ENCODE peak calls at places on chromosomes 5 and 9, in six cellular contexts. One of them, this sample, is unnamed. For H3K4me1, the result is how much of the 10 kb centered on the place peaks cover.

GRCh38 chr9:71487046-71487445 is 281.3 kb downstream of the CEMIP2 start:
- DNase-seq in MM.1S: no peak
- DNase-seq in cardiac muscle cell: no peak
- DNase-seq in esophagus squamous epithelium: no peak
- DNase-seq in uterus: no peak
- DNase-seq in mucosa of descending colon: no peak
- DNase-seq in this sample: no peak

GRCh38 chr5:173201636-173202265 is 33.3 kb downstream of the NKX2-5 start:
- DNase-seq in MM.1S: no peak
- DNase-seq in cardiac muscle cell: no peak
- DNase-seq in esophagus squamous epithelium: no peak
- DNase-seq in uterus: no peak
- DNase-seq in mucosa of descending colon: no peak
- DNase-seq in this sample: peak

GRCh38 chr5:56270568-56271392 is 37.6 kb upstream of the ANKRD55 start:
- DNase-seq in MM.1S: peak
- DNase-seq in cardiac muscle cell: peak
- DNase-seq in esophagus squamous epithelium: peak
- DNase-seq in uterus: peak
- DNase-seq in mucosa of descending colon: peak
- DNase-seq in this sample: peak

GRCh38 chr9:92504881-92505280 is 22.6 kb upstream of the ASPN start:
- DNase-seq in MM.1S: no peak
- DNase-seq in cardiac muscle cell: no peak
- DNase-seq in esophagus squamous epithelium: no peak
- DNase-seq in uterus: no peak
- DNase-seq in mucosa of descending colon: no peak
- DNase-seq in this sample: no peak

GRCh38 chr5:120735076-120735475 is 271.0 kb downstream of the PRR16 start:
- DNase-seq in MM.1S: no peak
- DNase-seq in cardiac muscle cell: no peak
- DNase-seq in esophagus squamous epithelium: no peak
- DNase-seq in uterus: no peak
- DNase-seq in mucosa of descending colon: no peak
- DNase-seq in this sample: no peak

GRCh38 chr9:6894135-6894534 is 136.4 kb downstream of the KDM4C start:
- DNase-seq in MM.1S: no peak
- DNase-seq in cardiac muscle cell: no peak
- DNase-seq in esophagus squamous epithelium: no peak
- DNase-seq in uterus: no peak
- DNase-seq in mucosa of descending colon: no peak
- DNase-seq in this sample: no peak

GRCh38 chr9:6538666-6539071 is 106.9 kb downstream of the GLDC start:
- DNase-seq in MM.1S: no peak
- DNase-seq in cardiac muscle cell: no peak
- DNase-seq in esophagus squamous epithelium: no peak
- DNase-seq in uterus: no peak
- DNase-seq in mucosa of descending colon: no peak
- DNase-seq in this sample: no peak

GRCh38 chr5:7745882-7746735 is 104.8 kb downstream of the CFAP90 start:
- DNase-seq in MM.1S: peak
- DNase-seq in cardiac muscle cell: peak
- DNase-seq in esophagus squamous epithelium: no peak
- DNase-seq in uterus: peak
- DNase-seq in mucosa of descending colon: peak
- DNase-seq in this sample: peak

GRCh38 chr5:93715776-93716175 is 25.6 kb downstream of the POU5F2 start:
- DNase-seq in MM.1S: no peak
- DNase-seq in cardiac muscle cell: no peak
- DNase-seq in esophagus squamous epithelium: no peak
- DNase-seq in uterus: no peak
- DNase-seq in mucosa of descending colon: no peak
- DNase-seq in this sample: no peak

GRCh38 chr5:79305706-79306105 is 69.8 kb downstream of the JMY start:
- DNase-seq in MM.1S: no peak
- DNase-seq in cardiac muscle cell: no peak
- DNase-seq in esophagus squamous epithelium: no peak
- DNase-seq in uterus: no peak
- DNase-seq in mucosa of descending colon: no peak
- DNase-seq in this sample: no peak

GRCh38 chr9:21121595-21122251 is 19.9 kb downstream of the IFNW1 start:
- DNase-seq in MM.1S: peak
- DNase-seq in cardiac muscle cell: no peak
- DNase-seq in esophagus squamous epithelium: no peak
- DNase-seq in uterus: no peak
- DNase-seq in mucosa of descending colon: no peak
- DNase-seq in this sample: no peak

GRCh38 chr9:21710792-21711191 is 91.6 kb upstream of the MTAP start:
- DNase-seq in MM.1S: no peak
- DNase-seq in cardiac muscle cell: no peak
- DNase-seq in esophagus squamous epithelium: no peak
- DNase-seq in uterus: no peak
- DNase-seq in mucosa of descending colon: no peak
- DNase-seq in this sample: no peak

GRCh38 chr5:141330299-141331080 is at the start of gene PCDHGA1:
- DNase-seq in MM.1S: peak
- DNase-seq in cardiac muscle cell: no peak
- DNase-seq in esophagus squamous epithelium: no peak
- DNase-seq in uterus: no peak
- DNase-seq in mucosa of descending colon: no peak
- DNase-seq in this sample: peak

GRCh38 chr9:131645078-131645776 is 94.6 kb downstream of the RAPGEF1 start:
- DNase-seq in MM.1S: peak
- DNase-seq in cardiac muscle cell: peak
- DNase-seq in esophagus squamous epithelium: no peak
- DNase-seq in uterus: no peak
- DNase-seq in mucosa of descending colon: no peak
- DNase-seq in this sample: no peak

GRCh38 chr5:140631831-140632365 is 1.1 kb downstream of the CD14 start:
- DNase-seq in MM.1S: peak
- DNase-seq in cardiac muscle cell: no peak
- DNase-seq in esophagus squamous epithelium: no peak
- DNase-seq in uterus: no peak
- DNase-seq in mucosa of descending colon: no peak
- DNase-seq in this sample: no peak

GRCh38 chr5:108753877-108754276 is 6.2 kb downstream of the FER start:
- DNase-seq in MM.1S: no peak
- DNase-seq in cardiac muscle cell: no peak
- DNase-seq in esophagus squamous epithelium: no peak
- DNase-seq in uterus: no peak
- DNase-seq in mucosa of descending colon: no peak
- DNase-seq in this sample: no peak

GRCh38 chr5:159975462-159976019 is 33.4 kb upstream of the TTC1 start:
- DNase-seq in MM.1S: no peak
- DNase-seq in cardiac muscle cell: no peak
- DNase-seq in esophagus squamous epithelium: no peak
- DNase-seq in uterus: no peak
- DNase-seq in mucosa of descending colon: no peak
- DNase-seq in this sample: no peak

GRCh38 chr9:72726951-72727350 is 205.5 kb downstream of the TMC1 start:
- DNase-seq in MM.1S: no peak
- DNase-seq in cardiac muscle cell: no peak
- DNase-seq in esophagus squamous epithelium: no peak
- DNase-seq in uterus: no peak
- DNase-seq in mucosa of descending colon: no peak
- DNase-seq in this sample: peak

GRCh38 chr5:59712836-59713487 is 180.6 kb downstream of the PDE4D start:
- DNase-seq in MM.1S: no peak
- DNase-seq in cardiac muscle cell: no peak
- DNase-seq in esophagus squamous epithelium: no peak
- DNase-seq in uterus: no peak
- DNase-seq in mucosa of descending colon: no peak
- DNase-seq in this sample: peak

GRCh38 chr5:171419663-171420428 is 399 bp downstream of the FGF18 start:
- DNase-seq in MM.1S: peak
- DNase-seq in cardiac muscle cell: peak
- DNase-seq in esophagus squamous epithelium: no peak
- DNase-seq in uterus: no peak
- DNase-seq in mucosa of descending colon: no peak
- DNase-seq in this sample: no peak

GRCh38 chr5:6714221-6715041 is 1.2 kb downstream of the TENT4A start:
- DNase-seq in MM.1S: peak
- DNase-seq in cardiac muscle cell: peak
- DNase-seq in esophagus squamous epithelium: no peak
- DNase-seq in uterus: no peak
- DNase-seq in mucosa of descending colon: peak
- DNase-seq in this sample: peak

GRCh38 chr5:38660194-38660668 is 103.8 kb upstream of the LIFR start:
- DNase-seq in MM.1S: no peak
- DNase-seq in cardiac muscle cell: peak
- DNase-seq in esophagus squamous epithelium: no peak
- DNase-seq in uterus: no peak
- DNase-seq in mucosa of descending colon: no peak
- DNase-seq in this sample: peak

GRCh38 chr5:149488645-149489306 is 62.5 kb downstream of the CSNK1A1 start:
- DNase-seq in MM.1S: no peak
- DNase-seq in cardiac muscle cell: no peak
- DNase-seq in esophagus squamous epithelium: no peak
- DNase-seq in uterus: no peak
- DNase-seq in mucosa of descending colon: no peak
- DNase-seq in this sample: no peak

GRCh38 chr5:149489605-149490037 is 61.6 kb downstream of the CSNK1A1 start:
- DNase-seq in MM.1S: no peak
- DNase-seq in cardiac muscle cell: no peak
- DNase-seq in esophagus squamous epithelium: no peak
- DNase-seq in uterus: no peak
- DNase-seq in mucosa of descending colon: no peak
- DNase-seq in this sample: no peak

GRCh38 chr5:149486726-149487635 is 64.3 kb downstream of the CSNK1A1 start:
- DNase-seq in MM.1S: no peak
- DNase-seq in cardiac muscle cell: no peak
- DNase-seq in esophagus squamous epithelium: no peak
- DNase-seq in uterus: no peak
- DNase-seq in mucosa of descending colon: no peak
- DNase-seq in this sample: no peak

GRCh38 chr5:149485655-149486615 is 65.3 kb downstream of the CSNK1A1 start:
- DNase-seq in MM.1S: no peak
- DNase-seq in cardiac muscle cell: peak
- DNase-seq in esophagus squamous epithelium: no peak
- DNase-seq in uterus: peak
- DNase-seq in mucosa of descending colon: peak
- DNase-seq in this sample: no peak

GRCh38 chr5:149487672-149488071 is 63.6 kb downstream of the CSNK1A1 start:
- DNase-seq in MM.1S: no peak
- DNase-seq in cardiac muscle cell: no peak
- DNase-seq in esophagus squamous epithelium: no peak
- DNase-seq in uterus: no peak
- DNase-seq in mucosa of descending colon: no peak
- DNase-seq in this sample: no peak
- H3K4me1 ChIP-seq in MM.1S: under half
- H3K4me1 ChIP-seq in cardiac muscle cell: under half
- H3K4me1 ChIP-seq in esophagus squamous epithelium: under half
- H3K4me1 ChIP-seq in uterus: under half
- H3K4me1 ChIP-seq in mucosa of descending colon: under half
- H3K4me1 ChIP-seq in this sample: under half

GRCh38 chr5:134464988-134465855 is 53.5 kb upstream of the CDKN2AIPNL start:
- DNase-seq in MM.1S: no peak
- DNase-seq in cardiac muscle cell: peak
- DNase-seq in esophagus squamous epithelium: no peak
- DNase-seq in uterus: no peak
- DNase-seq in mucosa of descending colon: peak
- DNase-seq in this sample: no peak

GRCh38 chr5:134467231-134467630 is 55.5 kb upstream of the CDKN2AIPNL start:
- DNase-seq in MM.1S: no peak
- DNase-seq in cardiac muscle cell: no peak
- DNase-seq in esophagus squamous epithelium: no peak
- DNase-seq in uterus: no peak
- DNase-seq in mucosa of descending colon: no peak
- DNase-seq in this sample: no peak

GRCh38 chr5:134463991-134464760 is 52.5 kb upstream of the CDKN2AIPNL start:
- DNase-seq in MM.1S: no peak
- DNase-seq in cardiac muscle cell: no peak
- DNase-seq in esophagus squamous epithelium: no peak
- DNase-seq in uterus: peak
- DNase-seq in mucosa of descending colon: no peak
- DNase-seq in this sample: no peak

GRCh38 chr5:134465856-134466240 is 54.2 kb upstream of the CDKN2AIPNL start:
- DNase-seq in MM.1S: peak
- DNase-seq in cardiac muscle cell: peak
- DNase-seq in esophagus squamous epithelium: peak
- DNase-seq in uterus: peak
- DNase-seq in mucosa of descending colon: peak
- DNase-seq in this sample: peak

GRCh38 chr5:134466241-134467069 is 54.8 kb upstream of the CDKN2AIPNL start:
- DNase-seq in MM.1S: no peak
- DNase-seq in cardiac muscle cell: peak
- DNase-seq in esophagus squamous epithelium: peak
- DNase-seq in uterus: peak
- DNase-seq in mucosa of descending colon: peak
- DNase-seq in this sample: peak
- H3K4me3 ChIP-seq in MM.1S: peak
- H3K4me3 ChIP-seq in cardiac muscle cell: peak
- H3K4me3 ChIP-seq in esophagus squamous epithelium: peak
- H3K4me3 ChIP-seq in uterus: peak
- H3K4me3 ChIP-seq in mucosa of descending colon: peak
- H3K4me3 ChIP-seq in this sample: peak

GRCh38 chr9:133367221-133367620 is 8.6 kb downstream of the SURF4 start:
- DNase-seq in MM.1S: no peak
- DNase-seq in cardiac muscle cell: no peak
- DNase-seq in esophagus squamous epithelium: no peak
- DNase-seq in uterus: no peak
- DNase-seq in mucosa of descending colon: peak
- DNase-seq in this sample: no peak
- H3K4me1 ChIP-seq in MM.1S: under half
- H3K4me1 ChIP-seq in cardiac muscle cell: under half
- H3K4me1 ChIP-seq in esophagus squamous epithelium: half or more
- H3K4me1 ChIP-seq in uterus: under half
- H3K4me1 ChIP-seq in mucosa of descending colon: under half
- H3K4me1 ChIP-seq in this sample: under half

GRCh38 chr9:123072407-123072995 is 39.0 kb downstream of the GPR21 start:
- DNase-seq in MM.1S: no peak
- DNase-seq in cardiac muscle cell: no peak
- DNase-seq in esophagus squamous epithelium: no peak
- DNase-seq in uterus: no peak
- DNase-seq in mucosa of descending colon: no peak
- DNase-seq in this sample: no peak
- H3K4me3 ChIP-seq in MM.1S: no peak
- H3K4me3 ChIP-seq in cardiac muscle cell: no peak
- H3K4me3 ChIP-seq in esophagus squamous epithelium: no peak
- H3K4me3 ChIP-seq in uterus: no peak
- H3K4me3 ChIP-seq in mucosa of descending colon: no peak
- H3K4me3 ChIP-seq in this sample: no peak

GRCh38 chr9:94825620-94825958 is 99.1 kb downstream of the AOPEP start:
- DNase-seq in MM.1S: no peak
- DNase-seq in cardiac muscle cell: no peak
- DNase-seq in esophagus squamous epithelium: no peak
- DNase-seq in uterus: no peak
- DNase-seq in mucosa of descending colon: no peak
- DNase-seq in this sample: no peak
- H3K4me1 ChIP-seq in MM.1S: under half
- H3K4me1 ChIP-seq in cardiac muscle cell: under half
- H3K4me1 ChIP-seq in esophagus squamous epithelium: under half
- H3K4me1 ChIP-seq in uterus: under half
- H3K4me1 ChIP-seq in mucosa of descending colon: under half
- H3K4me1 ChIP-seq in this sample: under half

DNA sequence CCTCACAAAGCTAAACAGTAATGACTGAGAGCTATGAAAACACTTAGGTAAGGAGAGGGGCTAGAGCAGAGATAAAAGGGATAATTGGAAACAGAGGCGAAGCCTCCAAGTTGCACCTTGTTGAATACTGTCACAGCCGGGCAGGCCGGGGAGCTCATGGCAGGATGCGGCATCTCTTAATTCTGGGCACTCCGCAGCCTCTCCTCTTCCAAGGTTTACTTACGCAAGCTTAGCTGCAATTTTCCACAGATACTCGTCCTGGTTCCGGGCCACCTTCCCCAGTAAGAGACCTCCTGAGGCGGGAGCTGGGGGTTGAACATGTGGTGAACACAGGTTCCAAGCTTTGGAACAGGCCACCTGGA is 334.9 kb downstream of the CWC27 start:
- DNase-seq in MM.1S: no peak
- DNase-seq in cardiac muscle cell: no peak
- DNase-seq in esophagus squamous epithelium: no peak
- DNase-seq in uterus: peak
- DNase-seq in mucosa of descending colon: no peak
- DNase-seq in this sample: no peak
- H3K4me3 ChIP-seq in MM.1S: peak
- H3K4me3 ChIP-seq in cardiac muscle cell: no peak
- H3K4me3 ChIP-seq in esophagus squamous epithelium: peak
- H3K4me3 ChIP-seq in uterus: peak
- H3K4me3 ChIP-seq in mucosa of descending colon: peak
- H3K4me3 ChIP-seq in this sample: peak

This sample was measured in HAP-1.